ENCODE peak calls at places on chromosomes 6 and 20, in five cellular contexts. One of them, this sample, is unnamed.

GRCh38 chr6:25960689-25961088 is 1.9 kb upstream of the TRIM38 start:
- DNase-seq in stromal cell of bone marrow: no peak
- DNase-seq in stimulated activated effector memory CD8-positive, alpha-beta T cell treated with anti-CD3 and anti-CD28 coated beads, Interleukin-12 subunit alpha, Interleukin-12 subunit beta, amount 100 ng/mL, for 72 hours: peak; percentile 10
- DNase-seq in neuronal stem cell: no peak
- DNase-seq in cardiac muscle cell: no peak
- DNase-seq in this sample: no peak

GRCh38 chr6:66145867-66146266 is 438.8 kb upstream of the EYS start:
- DNase-seq in stromal cell of bone marrow: no peak
- DNase-seq in stimulated activated effector memory CD8-positive, alpha-beta T cell treated with anti-CD3 and anti-CD28 coated beads, Interleukin-12 subunit alpha, Interleukin-12 subunit beta, amount 100 ng/mL, for 72 hours: no peak
- DNase-seq in neuronal stem cell: no peak
- DNase-seq in cardiac muscle cell: no peak
- DNase-seq in this sample: no peak

GRCh38 chr20:43926287-43926686 is 11.6 kb downstream of the TOX2 start:
- DNase-seq in stromal cell of bone marrow: no peak
- DNase-seq in stimulated activated effector memory CD8-positive, alpha-beta T cell treated with anti-CD3 and anti-CD28 coated beads, Interleukin-12 subunit alpha, Interleukin-12 subunit beta, amount 100 ng/mL, for 72 hours: no peak
- DNase-seq in neuronal stem cell: no peak
- DNase-seq in cardiac muscle cell: no peak
- DNase-seq in this sample: no peak

GRCh38 chr6:43970913-43971775 is 156.1 kb downstream of the MRPL14 start:
- DNase-seq in stromal cell of bone marrow: no peak
- DNase-seq in stimulated activated effector memory CD8-positive, alpha-beta T cell treated with anti-CD3 and anti-CD28 coated beads, Interleukin-12 subunit alpha, Interleukin-12 subunit beta, amount 100 ng/mL, for 72 hours: no peak
- DNase-seq in neuronal stem cell: no peak
- DNase-seq in cardiac muscle cell: no peak
- DNase-seq in this sample: peak; percentile 21

GRCh38 chr20:24785141-24785924 is 163.7 kb upstream of the CST7 start:
- DNase-seq in stromal cell of bone marrow: no peak
- DNase-seq in stimulated activated effector memory CD8-positive, alpha-beta T cell treated with anti-CD3 and anti-CD28 coated beads, Interleukin-12 subunit alpha, Interleukin-12 subunit beta, amount 100 ng/mL, for 72 hours: no peak
- DNase-seq in neuronal stem cell: no peak
- DNase-seq in cardiac muscle cell: peak; percentile 54
- DNase-seq in this sample: no peak

GRCh38 chr6:12132351-12133222 is 120.5 kb downstream of the HIVEP1 start:
- DNase-seq in stromal cell of bone marrow: no peak
- DNase-seq in stimulated activated effector memory CD8-positive, alpha-beta T cell treated with anti-CD3 and anti-CD28 coated beads, Interleukin-12 subunit alpha, Interleukin-12 subunit beta, amount 100 ng/mL, for 72 hours: no peak
- DNase-seq in neuronal stem cell: no peak
- DNase-seq in cardiac muscle cell: no peak
- DNase-seq in this sample: no peak

GRCh38 chr6:31888281-31889258 is 8.9 kb downstream of the EHMT2 start:
- DNase-seq in stromal cell of bone marrow: no peak
- DNase-seq in stimulated activated effector memory CD8-positive, alpha-beta T cell treated with anti-CD3 and anti-CD28 coated beads, Interleukin-12 subunit alpha, Interleukin-12 subunit beta, amount 100 ng/mL, for 72 hours: peak; percentile 35
- DNase-seq in neuronal stem cell: no peak
- DNase-seq in cardiac muscle cell: no peak
- DNase-seq in this sample: no peak

GRCh38 chr20:3071610-3072529 is at the start of gene OXT:
- DNase-seq in stromal cell of bone marrow: no peak
- DNase-seq in stimulated activated effector memory CD8-positive, alpha-beta T cell treated with anti-CD3 and anti-CD28 coated beads, Interleukin-12 subunit alpha, Interleukin-12 subunit beta, amount 100 ng/mL, for 72 hours: peak; percentile 34
- DNase-seq in neuronal stem cell: no peak
- DNase-seq in cardiac muscle cell: peak; percentile 49
- DNase-seq in this sample: no peak

GRCh38 chr20:54524849-54525248 is 49.5 kb downstream of the DOK5 start:
- DNase-seq in stromal cell of bone marrow: no peak
- DNase-seq in stimulated activated effector memory CD8-positive, alpha-beta T cell treated with anti-CD3 and anti-CD28 coated beads, Interleukin-12 subunit alpha, Interleukin-12 subunit beta, amount 100 ng/mL, for 72 hours: no peak
- DNase-seq in neuronal stem cell: no peak
- DNase-seq in cardiac muscle cell: no peak
- DNase-seq in this sample: no peak

GRCh38 chr6:91221072-91221471 is 634.2 kb upstream of the MAP3K7 start:
- DNase-seq in stromal cell of bone marrow: no peak
- DNase-seq in stimulated activated effector memory CD8-positive, alpha-beta T cell treated with anti-CD3 and anti-CD28 coated beads, Interleukin-12 subunit alpha, Interleukin-12 subunit beta, amount 100 ng/mL, for 72 hours: no peak
- DNase-seq in neuronal stem cell: no peak
- DNase-seq in cardiac muscle cell: no peak
- DNase-seq in this sample: no peak

GRCh38 chr6:39197521-39198500 is 31.5 kb downstream of the KCNK5 start:
- DNase-seq in stromal cell of bone marrow: no peak
- DNase-seq in stimulated activated effector memory CD8-positive, alpha-beta T cell treated with anti-CD3 and anti-CD28 coated beads, Interleukin-12 subunit alpha, Interleukin-12 subunit beta, amount 100 ng/mL, for 72 hours: no peak
- DNase-seq in neuronal stem cell: no peak
- DNase-seq in cardiac muscle cell: no peak
- DNase-seq in this sample: no peak

GRCh38 chr20:58125726-58126125 is 102.7 kb downstream of the ANKRD60 start:
- DNase-seq in stromal cell of bone marrow: no peak
- DNase-seq in stimulated activated effector memory CD8-positive, alpha-beta T cell treated with anti-CD3 and anti-CD28 coated beads, Interleukin-12 subunit alpha, Interleukin-12 subunit beta, amount 100 ng/mL, for 72 hours: no peak
- DNase-seq in neuronal stem cell: no peak
- DNase-seq in cardiac muscle cell: no peak
- DNase-seq in this sample: no peak

GRCh38 chr6:73608761-73609160 is 45.0 kb downstream of the SLC17A5 start:
- DNase-seq in stromal cell of bone marrow: no peak
- DNase-seq in stimulated activated effector memory CD8-positive, alpha-beta T cell treated with anti-CD3 and anti-CD28 coated beads, Interleukin-12 subunit alpha, Interleukin-12 subunit beta, amount 100 ng/mL, for 72 hours: no peak
- DNase-seq in neuronal stem cell: no peak
- DNase-seq in cardiac muscle cell: no peak
- DNase-seq in this sample: no peak

GRCh38 chr6:143323729-143324465 is 126.6 kb downstream of the ADAT2 start:
- DNase-seq in stromal cell of bone marrow: no peak
- DNase-seq in stimulated activated effector memory CD8-positive, alpha-beta T cell treated with anti-CD3 and anti-CD28 coated beads, Interleukin-12 subunit alpha, Interleukin-12 subunit beta, amount 100 ng/mL, for 72 hours: no peak
- DNase-seq in neuronal stem cell: no peak
- DNase-seq in cardiac muscle cell: no peak
- DNase-seq in this sample: no peak

GRCh38 chr6:151616091-151616513 is 122.3 kb downstream of the CCDC170 start:
- DNase-seq in stromal cell of bone marrow: no peak
- DNase-seq in stimulated activated effector memory CD8-positive, alpha-beta T cell treated with anti-CD3 and anti-CD28 coated beads, Interleukin-12 subunit alpha, Interleukin-12 subunit beta, amount 100 ng/mL, for 72 hours: no peak
- DNase-seq in neuronal stem cell: no peak
- DNase-seq in cardiac muscle cell: no peak
- DNase-seq in this sample: no peak

GRCh38 chr6:137853569-137854213 is 13.4 kb upstream of the TNFAIP3 start:
- DNase-seq in stromal cell of bone marrow: no peak
- DNase-seq in stimulated activated effector memory CD8-positive, alpha-beta T cell treated with anti-CD3 and anti-CD28 coated beads, Interleukin-12 subunit alpha, Interleukin-12 subunit beta, amount 100 ng/mL, for 72 hours: no peak
- DNase-seq in neuronal stem cell: no peak
- DNase-seq in cardiac muscle cell: no peak
- DNase-seq in this sample: no peak

GRCh38 chr20:59937150-59937549 is 3.0 kb downstream of the PPP1R3D start:
- DNase-seq in stromal cell of bone marrow: no peak
- DNase-seq in stimulated activated effector memory CD8-positive, alpha-beta T cell treated with anti-CD3 and anti-CD28 coated beads, Interleukin-12 subunit alpha, Interleukin-12 subunit beta, amount 100 ng/mL, for 72 hours: no peak
- DNase-seq in neuronal stem cell: no peak
- DNase-seq in cardiac muscle cell: peak; percentile 32
- DNase-seq in this sample: no peak

GRCh38 chr20:3431109-3431508 is 23.6 kb upstream of the DNAAF9 start:
- DNase-seq in stromal cell of bone marrow: peak; percentile 48
- DNase-seq in stimulated activated effector memory CD8-positive, alpha-beta T cell treated with anti-CD3 and anti-CD28 coated beads, Interleukin-12 subunit alpha, Interleukin-12 subunit beta, amount 100 ng/mL, for 72 hours: no peak
- DNase-seq in neuronal stem cell: no peak
- DNase-seq in cardiac muscle cell: no peak
- DNase-seq in this sample: no peak

GRCh38 chr6:33183071-33183683 is 9.1 kb downstream of the COL11A2 start:
- DNase-seq in stromal cell of bone marrow: no peak
- DNase-seq in stimulated activated effector memory CD8-positive, alpha-beta T cell treated with anti-CD3 and anti-CD28 coated beads, Interleukin-12 subunit alpha, Interleukin-12 subunit beta, amount 100 ng/mL, for 72 hours: no peak
- DNase-seq in neuronal stem cell: no peak
- DNase-seq in cardiac muscle cell: no peak
- DNase-seq in this sample: no peak

GRCh38 chr6:32609731-32610640 is 20.3 kb upstream of the HLA-DRB1 start:
- DNase-seq in stromal cell of bone marrow: peak; percentile 91
- DNase-seq in stimulated activated effector memory CD8-positive, alpha-beta T cell treated with anti-CD3 and anti-CD28 coated beads, Interleukin-12 subunit alpha, Interleukin-12 subunit beta, amount 100 ng/mL, for 72 hours: peak; percentile 34
- DNase-seq in neuronal stem cell: peak; percentile 94
- DNase-seq in cardiac muscle cell: peak; percentile 95
- DNase-seq in this sample: peak; percentile 5

GRCh38 chr6:52672422-52673025 is 1.6 kb downstream of the TMEM14A start:
- DNase-seq in stromal cell of bone marrow: no peak
- DNase-seq in stimulated activated effector memory CD8-positive, alpha-beta T cell treated with anti-CD3 and anti-CD28 coated beads, Interleukin-12 subunit alpha, Interleukin-12 subunit beta, amount 100 ng/mL, for 72 hours: no peak
- DNase-seq in neuronal stem cell: no peak
- DNase-seq in cardiac muscle cell: no peak
- DNase-seq in this sample: no peak

GRCh38 chr6:151379933-151380847 is 11.2 kb downstream of the ZBTB2 start:
- DNase-seq in stromal cell of bone marrow: no peak
- DNase-seq in stimulated activated effector memory CD8-positive, alpha-beta T cell treated with anti-CD3 and anti-CD28 coated beads, Interleukin-12 subunit alpha, Interleukin-12 subunit beta, amount 100 ng/mL, for 72 hours: no peak
- DNase-seq in neuronal stem cell: no peak
- DNase-seq in cardiac muscle cell: no peak
- DNase-seq in this sample: no peak

GRCh38 chr6:108222504-108222903 is 38.3 kb downstream of the SNX3 start:
- DNase-seq in stromal cell of bone marrow: no peak
- DNase-seq in stimulated activated effector memory CD8-positive, alpha-beta T cell treated with anti-CD3 and anti-CD28 coated beads, Interleukin-12 subunit alpha, Interleukin-12 subunit beta, amount 100 ng/mL, for 72 hours: no peak
- DNase-seq in neuronal stem cell: no peak
- DNase-seq in cardiac muscle cell: peak; percentile 28
- DNase-seq in this sample: no peak

GRCh38 chr20:23150304-23151007 is 64.3 kb upstream of the CD93 start:
- DNase-seq in stromal cell of bone marrow: no peak
- DNase-seq in stimulated activated effector memory CD8-positive, alpha-beta T cell treated with anti-CD3 and anti-CD28 coated beads, Interleukin-12 subunit alpha, Interleukin-12 subunit beta, amount 100 ng/mL, for 72 hours: no peak
- DNase-seq in neuronal stem cell: no peak
- DNase-seq in cardiac muscle cell: no peak
- DNase-seq in this sample: no peak

This sample was measured in NCI-H2029 treated with DMSO at 0.1 percent for 48 hours.